ENCODE peak calls at places on chromosome 5, in six cellular contexts. Q is pancreas, L is endothelial cell, R is mesendoderm, Y is EH, C is nephron progenitor cell. H is an unnamed sample.

GRCh38 chr5:74082504-74082903 is 456.5 kb downstream of the ARHGEF28 start:
- DNase-seq in R (no peak), Y (no peak), L (no peak), Q (no peak), C (no peak), H (no peak)

GRCh38 chr5:174532453-174533126 is 191.8 kb upstream of the MSX2 start:
- DNase-seq in L (peak), R (peak), C (peak), Q (peak), Y (peak), H (peak)

GRCh38 chr5:180391276-180391675 is 38.1 kb upstream of the GFPT2 start:
- DNase-seq in Q (no peak), Y (no peak), R (no peak), C (no peak), L (no peak), H (no peak)

GRCh38 chr5:80956272-80956671 is 3.9 kb upstream of the RASGRF2 start:
- DNase-seq in Q (no peak), R (no peak), L (no peak), Y (no peak), C (no peak), H (no peak)

GRCh38 chr5:171342362-171343111 is 33.5 kb downstream of the TLX3 start:
- DNase-seq in Y (peak), Q (no peak), C (peak), L (peak), R (peak), H (peak)

GRCh38 chr5:170503970-170504525 is at the start of gene KCNIP1:
- DNase-seq in Q (no peak), R (peak), C (peak), Y (no peak), L (peak), H (no peak)

GRCh38 chr5:34628373-34628772 is 27.8 kb upstream of the RAI14 start:
- DNase-seq in L (no peak), Q (no peak), C (no peak), Y (no peak), R (no peak), H (no peak)

GRCh38 chr5:154829589-154830218 is 20.7 kb downstream of the FAXDC2 start:
- DNase-seq in Q (no peak), C (no peak), Y (peak), R (no peak), L (no peak), H (no peak)

GRCh38 chr5:72248352-72249032 is 71.5 kb downstream of the MRPS27 start:
- DNase-seq in Y (peak), Q (no peak), C (no peak), L (no peak), R (peak), H (no peak)

GRCh38 chr5:63094730-63095129 is 516.1 kb downstream of the LRRC70 start:
- DNase-seq in C (no peak), Q (no peak), L (no peak), R (no peak), Y (no peak), H (no peak)

GRCh38 chr5:115440782-115441451 is 103.7 kb downstream of the FEM1C start:
- DNase-seq in L (no peak), C (no peak), Q (no peak), R (no peak), Y (no peak), H (no peak)

GRCh38 chr5:143673676-143674468 is 138.1 kb upstream of the HMHB1 start:
- DNase-seq in C (no peak), Y (peak), Q (no peak), L (no peak), R (no peak), H (peak)

GRCh38 chr5:191949-192690 is 825 bp downstream of the LRRC14B start:
- DNase-seq in L (no peak), C (no peak), Y (no peak), R (no peak), Q (peak), H (no peak)

GRCh38 chr5:67221487-67222242 is 25.1 kb upstream of the CD180 start:
- DNase-seq in Y (no peak), L (no peak), C (no peak), R (no peak), Q (no peak), H (no peak)

GRCh38 chr5:150848271-150848670 is 1.9 kb downstream of the IRGM start:
- DNase-seq in C (no peak), L (no peak), Y (no peak), R (no peak), Q (no peak), H (no peak)